ENCODE peak calls at places on chromosome 2, in six cellular contexts. C is stimulated activated CD4-positive, alpha-beta T cell treated with anti-CD3 and anti-CD28 coated beads, Interleukin-4, amount 100 ng/mL, for 1 hour; D is Caki2; P is NCI-H524; I is C1 segment of cervical spinal cord; S is omental fat pad. Y is an unnamed sample.

GRCh38 chr2:215843579-215843978 is 169.8 kb downstream of the MREG start:
- DNase-seq in C (no peak), D (peak; percentile 49), P (no peak), I (no peak), S (no peak), Y (no peak)

GRCh38 chr2:70799706-70800105 is 9.3 kb upstream of the FIGLA start:
- DNase-seq in C (no peak), D (no peak), P (no peak), I (no peak), S (no peak), Y (no peak)

GRCh38 chr2:240520143-240520973 is 37.4 kb downstream of the ANKMY1 start:
- DNase-seq in C (no peak), D (no peak), P (no peak), I (no peak), S (no peak), Y (no peak)

GRCh38 chr2:241989074-241989473 is 119.5 kb downstream of the RTP5 start:
- DNase-seq in C (no peak), D (no peak), P (no peak), I (no peak), S (no peak), Y (no peak)

GRCh38 chr2:79799744-79800143 is 286.9 kb downstream of the CTNNA2 start:
- DNase-seq in C (no peak), D (no peak), P (no peak), I (no peak), S (no peak), Y (no peak)

GRCh38 chr2:156435392-156435724 is 821 bp upstream of the GPD2 start:
- DNase-seq in C (peak; percentile 6), D (no peak), P (no peak), I (no peak), S (no peak), Y (no peak)

GRCh38 chr2:110662560-110662959 is 15.3 kb downstream of the BUB1 start:
- DNase-seq in C (no peak), D (no peak), P (no peak), I (no peak), S (no peak), Y (no peak)

GRCh38 chr2:196399736-196400691 is 228.6 kb upstream of the STK17B start:
- DNase-seq in C (no peak), D (no peak), P (no peak), I (no peak), S (no peak), Y (peak; percentile 8)

GRCh38 chr2:209663149-209663548 is 108.5 kb upstream of the UNC80 start:
- DNase-seq in C (no peak), D (peak; percentile 69), P (no peak), I (no peak), S (no peak), Y (peak; percentile 5)

GRCh38 chr2:239666053-239666854 is 265.4 kb upstream of the HDAC4 start:
- DNase-seq in C (no peak), D (no peak), P (no peak), I (no peak), S (no peak), Y (no peak)

GRCh38 chr2:222709191-222709891 is 37.9 kb downstream of the MOGAT1 start:
- DNase-seq in C (no peak), D (peak; percentile 51), P (peak; percentile 66), I (peak; percentile 66), S (peak; percentile 31), Y (peak; percentile 79)

GRCh38 chr2:49154140-49154539 is at the start of gene FSHR:
- DNase-seq in C (no peak), D (no peak), P (no peak), I (no peak), S (no peak), Y (no peak)

GRCh38 chr2:133591164-133591563 is 22.9 kb upstream of the NCKAP5 start:
- DNase-seq in C (no peak), D (no peak), P (peak; percentile 21), I (peak; percentile 63), S (no peak), Y (no peak)

GRCh38 chr2:206708286-206708685 is 9.9 kb downstream of the DYTN start:
- DNase-seq in C (no peak), D (no peak), P (no peak), I (no peak), S (no peak), Y (no peak)

GRCh38 chr2:113910110-113910717 is 20.3 kb downstream of the ACTR3 start:
- DNase-seq in C (peak; percentile 56), D (peak; percentile 68), P (no peak), I (no peak), S (no peak), Y (no peak)

GRCh38 chr2:37561615-37562569 is 109.5 kb downstream of the CDC42EP3 start:
- DNase-seq in C (peak; percentile 8), D (peak; percentile 89), P (no peak), I (no peak), S (no peak), Y (peak; percentile 55)

GRCh38 chr2:96144481-96145027 is 686 bp downstream of the DUSP2 start:
- DNase-seq in C (peak; percentile 63), D (no peak), P (no peak), I (no peak), S (no peak), Y (peak; percentile 41)

GRCh38 chr2:171469176-171469575 is 35.1 kb downstream of the DCAF17 start:
- DNase-seq in C (no peak), D (no peak), P (no peak), I (no peak), S (no peak), Y (no peak)

GRCh38 chr2:130769343-130769907 is 14.1 kb downstream of the AMER3 start:
- DNase-seq in C (no peak), D (no peak), P (no peak), I (no peak), S (no peak), Y (no peak)

GRCh38 chr2:100193334-100193733 is 50.9 kb upstream of the AFF3 start:
- DNase-seq in C (no peak), D (peak; percentile 44), P (no peak), I (no peak), S (no peak), Y (no peak)

GRCh38 chr2:240109386-240109785 is 26.7 kb downstream of the COPS9 start:
- DNase-seq in C (no peak), D (no peak), P (no peak), I (no peak), S (no peak), Y (no peak)

GRCh38 chr2:157486596-157487270 is 42.8 kb upstream of the CYTIP start:
- DNase-seq in C (no peak), D (peak; percentile 18), P (no peak), I (no peak), S (no peak), Y (peak; percentile 13)

GRCh38 chr2:112607680-112608438 is 23.4 kb downstream of the CHCHD5 start:
- DNase-seq in C (no peak), D (no peak), P (no peak), I (no peak), S (no peak), Y (no peak)

GRCh38 chr2:147760984-147761383 is 83.8 kb upstream of the ACVR2A start:
- DNase-seq in C (no peak), D (no peak), P (no peak), I (no peak), S (no peak), Y (no peak)

GRCh38 chr2:49289711-49290110 is 135.4 kb upstream of the FSHR start:
- DNase-seq in C (no peak), D (no peak), P (no peak), I (no peak), S (no peak), Y (no peak)

GRCh38 chr2:234951386-234952269 is at the start of gene SH3BP4:
- DNase-seq in C (peak; percentile 45), D (no peak), P (peak; percentile 13), I (peak; percentile 57), S (peak; percentile 62), Y (peak; percentile 47)

GRCh38 chr2:45353879-45354278 is 257.2 kb downstream of the SRBD1 start:
- DNase-seq in C (no peak), D (peak; percentile 93), P (no peak), I (no peak), S (no peak), Y (peak; percentile 36)

GRCh38 chr2:25617948-25618646 is 55.3 kb downstream of the DTNB start:
- DNase-seq in C (no peak), D (peak; percentile 85), P (no peak), I (no peak), S (no peak), Y (no peak)

GRCh38 chr2:1653956-1654695 is 90.2 kb downstream of the PXDN start:
- DNase-seq in C (no peak), D (peak; percentile 28), P (no peak), I (no peak), S (no peak), Y (no peak)

GRCh38 chr2:167147254-167147941 is 259.1 kb downstream of the XIRP2 start:
- DNase-seq in C (no peak), D (peak; percentile 49), P (no peak), I (no peak), S (no peak), Y (no peak)

GRCh38 chr2:172148246-172148645 is 45.5 kb upstream of the DLX2 start:
- DNase-seq in C (no peak), D (no peak), P (no peak), I (no peak), S (no peak), Y (no peak)